ENCODE peak calls at places on chromosome 9, in four cellular contexts. C, K, O and V are unnamed samples.
A peak's percentile ranks its signal among the peaks of the same experiment; 100 is the strongest.

GRCh38 chr9:123763910-123764588 is 165.9 kb downstream of the DENND1A start:
- DNase-seq in K (no peak), O (no peak), C (no peak), V (no peak)

GRCh38 chr9:95284667-95285066 is 32.8 kb downstream of the FANCC start:
- DNase-seq in K (no peak), O (no peak), C (no peak), V (no peak)

GRCh38 chr9:110115341-110115820 is 92.6 kb downstream of the C9orf152 start:
- DNase-seq in K (no peak), O (no peak), C (no peak), V (no peak)

GRCh38 chr9:134917431-134918373 is at the start of gene FCN1:
- DNase-seq in C (no peak), O (no peak), K (no peak), V (no peak)

GRCh38 chr9:19517202-19517942 is 108.6 kb downstream of the ACER2 start:
- DNase-seq in K (no peak), O (peak; percentile 25), C (no peak), V (peak; percentile 35)

GRCh38 chr9:27407966-27408365 is 111.0 kb upstream of the EQTN start:
- DNase-seq in K (no peak), C (no peak), O (no peak), V (no peak)

GRCh38 chr9:83011611-83012010 is 51.3 kb downstream of the RASEF start:
- DNase-seq in K (no peak), C (no peak), O (no peak), V (no peak)

GRCh38 chr9:134475051-134475790 is 149.0 kb downstream of the RXRA start:
- DNase-seq in C (no peak), O (no peak), K (no peak), V (no peak)

GRCh38 chr9:91720746-91721705 is 229.0 kb downstream of the ROR2 start:
- DNase-seq in O (no peak), C (no peak), K (no peak), V (peak; percentile 47)

GRCh38 chr9:119298076-119298853 is 71.0 kb downstream of the BRINP1 start:
- DNase-seq in K (no peak), C (no peak), O (peak; percentile 47), V (peak; percentile 82)

GRCh38 chr9:686381-686813 is 155.1 kb upstream of the DMRT1 start:
- DNase-seq in K (no peak), O (no peak), C (no peak), V (no peak)

GRCh38 chr9:88724241-88724805 is 189.3 kb downstream of the NXNL2 start:
- DNase-seq in C (no peak), O (no peak), K (no peak), V (no peak)

GRCh38 chr9:89993678-89994630 is 389.1 kb downstream of the GADD45G start:
- DNase-seq in K (peak; percentile 85), O (no peak), C (no peak), V (no peak)

GRCh38 chr9:128921881-128922763 is 1.3 kb downstream of the PHYHD1 start:
- DNase-seq in O (peak; percentile 50), C (no peak), K (peak; percentile 62), V (peak; percentile 71)

GRCh38 chr9:23829580-23830458 is 3.8 kb upstream of the ELAVL2 start:
- DNase-seq in C (no peak), O (no peak), K (peak; percentile 1), V (no peak)

GRCh38 chr9:78463750-78464149 is 166.8 kb downstream of the PSAT1 start:
- DNase-seq in K (no peak), C (no peak), O (no peak), V (no peak)

GRCh38 chr9:70091103-70091502 is 47.5 kb downstream of the MAMDC2 start:
- DNase-seq in K (no peak), O (no peak), C (no peak), V (no peak)

GRCh38 chr9:134287591-134288518 is 38.4 kb upstream of the RXRA start:
- DNase-seq in C (no peak), O (no peak), K (no peak), V (no peak)

GRCh38 chr9:100049551-100049950 is 49.2 kb downstream of the ERP44 start:
- DNase-seq in K (no peak), O (no peak), C (no peak), V (no peak)

GRCh38 chr9:77598510-77598909 is 49.6 kb downstream of the GNA14 start:
- DNase-seq in O (no peak), K (no peak), C (no peak), V (no peak)

GRCh38 chr9:69090943-69091342 is 55.4 kb downstream of the FXN start:
- DNase-seq in C (no peak), O (no peak), K (no peak), V (no peak)

GRCh38 chr9:121682926-121683485 is 31.6 kb downstream of the DAB2IP start:
- DNase-seq in O (no peak), C (no peak), K (no peak), V (no peak)

GRCh38 chr9:16352791-16353401 is 517.6 kb downstream of the BNC2 start:
- DNase-seq in K (no peak), C (no peak), O (no peak), V (no peak)

GRCh38 chr9:110444911-110445310 is 107.2 kb upstream of the TXNDC8 start:
- DNase-seq in K (no peak), C (no peak), O (no peak), V (no peak)

GRCh38 chr9:89854715-89855475 is 250.1 kb downstream of the GADD45G start:
- DNase-seq in O (no peak), C (no peak), K (no peak), V (no peak)

GRCh38 chr9:133814586-133815090 is 76.5 kb upstream of the SARDH start:
- DNase-seq in K (no peak), C (no peak), O (no peak), V (no peak)

GRCh38 chr9:9790216-9790872 is 822.5 kb downstream of the PTPRD start:
- DNase-seq in K (peak; percentile 45), O (no peak), C (no peak), V (peak; percentile 39)

GRCh38 chr9:89794918-89795317 is 190.1 kb downstream of the GADD45G start:
- DNase-seq in K (no peak), C (no peak), O (no peak), V (no peak)

GRCh38 chr9:109192732-109193361 is 25.8 kb upstream of the FRRS1L start:
- DNase-seq in O (peak; percentile 31), K (peak; percentile 49), C (peak; percentile 15), V (peak; percentile 40)

GRCh38 chr9:110179734-110180133 is 28.2 kb downstream of the C9orf152 start:
- DNase-seq in C (no peak), O (no peak), K (no peak), V (no peak)

GRCh38 chr9:98234231-98234825 is 21.1 kb downstream of the TBC1D2 start:
- DNase-seq in C (no peak), K (no peak), O (no peak), V (no peak)

GRCh38 chr9:121445986-121446385 is 53.7 kb downstream of the GGTA1 start:
- DNase-seq in O (no peak), C (peak; percentile 8), K (no peak), V (no peak)

GRCh38 chr9:16615451-16615850 is 255.0 kb downstream of the BNC2 start:
- DNase-seq in K (no peak), C (no peak), O (no peak), V (no peak)

GRCh38 chr9:106920701-106921283 is 57.8 kb downstream of the ZNF462 start:
- DNase-seq in K (peak; percentile 18), O (no peak), C (peak; percentile 12), V (no peak)

DNA sequence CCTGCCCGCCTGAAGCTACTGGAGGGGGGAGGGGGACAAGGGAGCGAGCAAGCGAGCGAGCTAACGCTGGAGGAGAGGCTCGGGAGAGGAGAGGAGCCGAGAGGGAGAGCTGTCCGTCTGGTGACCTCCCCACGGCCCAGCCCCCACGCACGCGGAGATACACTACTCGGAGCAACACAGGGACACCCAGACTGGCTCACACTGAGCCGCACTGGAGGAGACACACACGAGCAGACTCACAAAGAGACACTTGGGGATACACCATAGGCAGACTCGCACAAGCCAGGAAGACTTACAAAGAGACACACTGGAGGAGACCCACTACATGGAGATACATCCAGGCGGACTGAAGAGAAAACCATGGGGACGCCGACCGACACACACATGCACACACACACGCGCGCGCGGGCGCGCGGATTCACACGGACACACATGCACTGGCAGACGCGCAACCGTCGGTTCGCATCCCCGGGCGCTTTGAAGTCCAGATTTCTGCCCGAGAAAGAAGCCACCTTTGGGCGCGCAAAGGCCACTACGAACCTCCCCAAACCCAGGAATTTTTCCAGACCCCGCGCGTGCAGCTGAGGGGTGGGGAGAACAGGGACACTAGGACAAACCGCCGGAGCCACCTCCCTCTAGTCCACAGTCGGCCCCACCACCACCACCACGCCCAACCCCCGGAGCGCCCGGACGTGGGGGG is 703 bp downstream of the CNTFR start:
- DNase-seq in C (no peak), O (no peak), K (no peak), V (no peak)
- H3K4me3 ChIP-seq in C (no peak overlapping the region), O (peak overlapping the region; percentile 74), K (no peak overlapping the region), V (peak overlapping the region; percentile 48)

GRCh38 chr9:137408651-137409405 is 14.1 kb downstream of the EXD3 start:
- DNase-seq in C (no peak), K (no peak), O (no peak), V (no peak)

GRCh38 chr9:137409515-137409914 is 13.4 kb downstream of the EXD3 start:
- DNase-seq in K (no peak), C (no peak), O (no peak), V (no peak)

GRCh38 chr9:137406085-137406773 is 16.7 kb downstream of the EXD3 start:
- DNase-seq in O (no peak), K (no peak), C (no peak), V (no peak)

GRCh38 chr9:137406876-137407589 is 15.9 kb downstream of the EXD3 start:
- DNase-seq in O (peak; percentile 27), C (no peak), K (peak; percentile 42), V (peak; percentile 68)

GRCh38 chr9:137407590-137408300 is 15.2 kb downstream of the EXD3 start:
- DNase-seq in K (no peak), O (no peak), C (no peak), V (no peak)
- TF ChIP-seq YY1 in K (no peak), O (no peak), C (no peak), V (no peak)

GRCh38 chr9:4489919-4490704 is at the start of gene SLC1A1:
- DNase-seq in O (no peak), C (peak; percentile 43), K (no peak), V (peak; percentile 28)
- H3K4me3 ChIP-seq in O (peak within 1 kb of the TSS; percentile 68), C (peak within 1 kb of the TSS; percentile 73), K (peak within 1 kb of the TSS; percentile 61), V (peak within 1 kb of the TSS; percentile 65)

DNA sequence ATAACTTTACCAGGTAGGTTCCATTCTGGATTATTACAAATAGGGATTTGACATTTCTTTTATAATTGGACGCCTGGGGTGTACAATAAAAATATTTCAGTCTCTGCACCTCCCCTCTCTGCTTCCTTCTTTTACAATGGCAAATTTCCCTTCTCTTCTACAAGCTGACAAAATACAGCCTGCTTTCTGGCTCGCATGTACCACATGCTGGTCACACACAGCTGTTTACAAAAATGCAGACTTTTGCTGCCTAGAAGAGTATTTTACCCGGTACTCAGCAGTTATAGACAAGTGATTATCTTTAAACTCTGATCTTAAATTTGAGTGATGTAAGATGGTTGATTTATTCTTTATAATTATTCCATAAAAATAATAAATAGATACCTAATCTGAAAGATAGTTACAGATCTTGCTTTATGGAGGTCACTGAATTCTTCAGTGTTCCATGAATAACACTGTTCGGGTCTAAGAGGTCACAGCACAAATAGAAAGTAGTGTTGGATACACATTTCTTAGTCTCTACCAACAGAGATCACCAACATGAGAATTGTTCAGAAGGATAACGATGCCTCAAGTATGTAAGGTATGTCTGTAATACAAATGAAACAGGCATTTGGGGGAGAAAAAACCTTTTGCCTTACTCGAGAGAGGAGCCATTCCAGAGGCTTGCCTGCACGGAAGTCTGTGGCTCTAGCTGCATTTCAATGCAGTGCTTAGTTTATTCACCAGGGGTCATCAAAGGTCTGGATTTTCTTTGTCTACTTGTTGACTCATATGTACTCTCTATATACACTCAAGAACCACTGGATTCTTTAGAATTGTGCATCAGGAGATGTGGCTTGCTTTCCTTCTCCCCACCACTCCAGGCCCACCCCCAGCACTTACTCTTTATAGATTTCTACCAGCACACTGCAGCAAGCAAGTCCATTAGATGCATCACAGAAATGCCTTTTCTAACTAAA is 206.6 kb upstream of the RFX3 start:
- DNase-seq in O (peak; percentile 25), C (peak; percentile 73), K (peak; percentile 70), V (peak; percentile 69)
- TF ChIP-seq YY1 in O (no peak), C (no peak), K (no peak), V (no peak)